ENCODE peak calls at places on chromosome 15, in six cellular contexts. X, U, I, D, T and S are unnamed samples.

GRCh38 chr15:64634020-64634419 is 141.4 kb downstream of the RBPMS2 start:
- DNase-seq in I (peak), U (no peak), X (no peak), T (no peak), D (no peak), S (peak)

GRCh38 chr15:58957101-58957973 is 23.9 kb upstream of the SLTM start:
- DNase-seq in U (peak), I (peak), T (peak), D (peak), X (no peak), S (peak)

GRCh38 chr15:38541046-38541445 is 23.6 kb downstream of the RASGRP1 start:
- DNase-seq in X (no peak), I (no peak), U (no peak), T (no peak), D (no peak), S (no peak)

GRCh38 chr15:66901336-66902100 is 163.9 kb upstream of the SMAD3 start:
- DNase-seq in X (no peak), D (no peak), T (peak), U (peak), I (no peak), S (no peak)

GRCh38 chr15:77033417-77033728 is 37.5 kb downstream of the TSPAN3 start:
- DNase-seq in I (no peak), U (no peak), X (no peak), D (no peak), T (no peak), S (no peak)

GRCh38 chr15:90165659-90166489 is 35.3 kb upstream of the SEMA4B start:
- DNase-seq in I (peak), D (peak), T (peak), X (peak), U (peak), S (peak)

GRCh38 chr15:89728254-89728653 is 22.8 kb downstream of the MESP1 start:
- DNase-seq in D (no peak), X (no peak), I (no peak), U (no peak), T (peak), S (peak)

GRCh38 chr15:74892313-74892712 is 2.5 kb downstream of the MPI start:
- DNase-seq in D (no peak), X (no peak), T (no peak), I (no peak), U (no peak), S (no peak)

GRCh38 chr15:37125143-37125542 is 24.8 kb upstream of the MEIS2 start:
- DNase-seq in X (no peak), D (no peak), U (no peak), T (peak), I (no peak), S (no peak)

GRCh38 chr15:98648654-98649537 is 557 bp downstream of the IGF1R start:
- DNase-seq in X (no peak), I (no peak), U (peak), T (peak), D (no peak), S (no peak)

GRCh38 chr15:25268166-25268565 is 170.7 kb downstream of the UBE3A start:
- DNase-seq in I (no peak), X (no peak), T (no peak), U (no peak), D (no peak), S (no peak)

GRCh38 chr15:99409097-99409473 is 156.7 kb upstream of the MEF2A start:
- DNase-seq in D (peak), T (peak), U (peak), X (no peak), I (no peak), S (no peak)

GRCh38 chr15:34883633-34884032 is 85.9 kb downstream of the AQR start:
- DNase-seq in D (no peak), I (no peak), X (no peak), U (no peak), T (no peak), S (no peak)

GRCh38 chr15:48005921-48006541 is 114.8 kb upstream of the SLC24A5 start:
- DNase-seq in X (no peak), I (no peak), D (peak), U (no peak), T (no peak), S (no peak)

GRCh38 chr15:41340189-41340695 is 7.6 kb downstream of the NUSAP1 start:
- DNase-seq in D (no peak), T (no peak), U (no peak), I (no peak), X (no peak), S (no peak)

GRCh38 chr15:28886431-28887343 is 913 bp downstream of the APBA2 start:
- DNase-seq in U (no peak), X (no peak), T (no peak), D (no peak), I (no peak), S (no peak)

GRCh38 chr15:75775296-75776074 is 62.8 kb upstream of the CSPG4 start:
- DNase-seq in I (no peak), D (no peak), U (peak), T (no peak), X (no peak), S (no peak)

GRCh38 chr15:100785181-100786138 is 94.2 kb upstream of the ALDH1A3 start:
- DNase-seq in D (peak), U (no peak), T (no peak), I (no peak), X (no peak), S (no peak)

GRCh38 chr15:59567369-59567768 is 44.2 kb upstream of the GCNT3 start:
- DNase-seq in U (no peak), I (no peak), X (no peak), D (no peak), T (no peak), S (no peak)